ENCODE peak calls at places on chromosome 18, in seven cellular contexts. One of them, this sample, is unnamed. For H3K4me1, the result is how much of the 10 kb centered on the place peaks cover.

GRCh38 chr18:51185075-51185474 is 12.4 kb downstream of the MEX3C start:
- DNase-seq in psoas muscle: no peak
- DNase-seq in tibial artery: no peak
- DNase-seq in astrocyte: no peak
- DNase-seq in tibial nerve: no peak
- DNase-seq in Peyer's patch: no peak
- DNase-seq in H1: no peak
- DNase-seq in this sample: no peak

GRCh38 chr18:46402396-46402795 is 254.6 kb downstream of the LOXHD1 start:
- DNase-seq in psoas muscle: no peak
- DNase-seq in tibial artery: no peak
- DNase-seq in astrocyte: peak
- DNase-seq in tibial nerve: no peak
- DNase-seq in Peyer's patch: no peak
- DNase-seq in H1: no peak
- DNase-seq in this sample: no peak

GRCh38 chr18:50709215-50709614 is 110.6 kb downstream of the MRO start:
- DNase-seq in psoas muscle: no peak
- DNase-seq in tibial artery: no peak
- DNase-seq in astrocyte: no peak
- DNase-seq in tibial nerve: no peak
- DNase-seq in Peyer's patch: no peak
- DNase-seq in H1: no peak
- DNase-seq in this sample: no peak

GRCh38 chr18:26460449-26461091 is 87.8 kb downstream of the KCTD1 start:
- DNase-seq in psoas muscle: no peak
- DNase-seq in tibial artery: no peak
- DNase-seq in astrocyte: peak
- DNase-seq in tibial nerve: no peak
- DNase-seq in Peyer's patch: no peak
- DNase-seq in H1: no peak
- DNase-seq in this sample: no peak

GRCh38 chr18:9705183-9705864 is 2.8 kb upstream of the RAB31 start:
- DNase-seq in psoas muscle: no peak
- DNase-seq in tibial artery: no peak
- DNase-seq in astrocyte: peak
- DNase-seq in tibial nerve: no peak
- DNase-seq in Peyer's patch: no peak
- DNase-seq in H1: no peak
- DNase-seq in this sample: no peak

GRCh38 chr18:51044928-51045587 is 15.0 kb downstream of the SMAD4 start:
- DNase-seq in psoas muscle: no peak
- DNase-seq in tibial artery: no peak
- DNase-seq in astrocyte: peak
- DNase-seq in tibial nerve: no peak
- DNase-seq in Peyer's patch: no peak
- DNase-seq in H1: no peak
- DNase-seq in this sample: no peak

GRCh38 chr18:58336605-58337004 is 292.3 kb downstream of the ALPK2 start:
- DNase-seq in psoas muscle: no peak
- DNase-seq in tibial artery: no peak
- DNase-seq in astrocyte: peak
- DNase-seq in tibial nerve: no peak
- DNase-seq in Peyer's patch: no peak
- DNase-seq in H1: no peak
- DNase-seq in this sample: no peak

GRCh38 chr18:79454034-79454735 is 58.5 kb downstream of the NFATC1 start:
- DNase-seq in psoas muscle: no peak
- DNase-seq in tibial artery: no peak
- DNase-seq in astrocyte: peak
- DNase-seq in tibial nerve: peak
- DNase-seq in Peyer's patch: no peak
- DNase-seq in H1: no peak
- DNase-seq in this sample: no peak

GRCh38 chr18:57921708-57922107 is 118.6 kb upstream of the ATP8B1 start:
- DNase-seq in psoas muscle: no peak
- DNase-seq in tibial artery: no peak
- DNase-seq in astrocyte: no peak
- DNase-seq in tibial nerve: no peak
- DNase-seq in Peyer's patch: no peak
- DNase-seq in H1: no peak
- DNase-seq in this sample: no peak

GRCh38 chr18:58792086-58792485 is 72.6 kb upstream of the ZNF532 start:
- DNase-seq in psoas muscle: no peak
- DNase-seq in tibial artery: no peak
- DNase-seq in astrocyte: no peak
- DNase-seq in tibial nerve: no peak
- DNase-seq in Peyer's patch: no peak
- DNase-seq in H1: no peak
- DNase-seq in this sample: no peak

GRCh38 chr18:79979843-79980242 is 8.5 kb downstream of the TXNL4A start:
- DNase-seq in psoas muscle: no peak
- DNase-seq in tibial artery: no peak
- DNase-seq in astrocyte: no peak
- DNase-seq in tibial nerve: no peak
- DNase-seq in Peyer's patch: no peak
- DNase-seq in H1: no peak
- DNase-seq in this sample: no peak

GRCh38 chr18:74541703-74542555 is 7.6 kb downstream of the CNDP1 start:
- DNase-seq in psoas muscle: no peak
- DNase-seq in tibial artery: no peak
- DNase-seq in astrocyte: no peak
- DNase-seq in tibial nerve: no peak
- DNase-seq in Peyer's patch: peak
- DNase-seq in H1: no peak
- DNase-seq in this sample: no peak

GRCh38 chr18:33761363-33761762 is 183.3 kb downstream of the ASXL3 start:
- DNase-seq in psoas muscle: no peak
- DNase-seq in tibial artery: peak
- DNase-seq in astrocyte: no peak
- DNase-seq in tibial nerve: no peak
- DNase-seq in Peyer's patch: no peak
- DNase-seq in H1: no peak
- DNase-seq in this sample: peak

GRCh38 chr18:59448546-59448945 is 89.5 kb upstream of the LMAN1 start:
- DNase-seq in psoas muscle: no peak
- DNase-seq in tibial artery: no peak
- DNase-seq in astrocyte: no peak
- DNase-seq in tibial nerve: no peak
- DNase-seq in Peyer's patch: no peak
- DNase-seq in H1: no peak
- DNase-seq in this sample: no peak

GRCh38 chr18:23547806-23548205 is 38.5 kb downstream of the NPC1 start:
- DNase-seq in psoas muscle: no peak
- DNase-seq in tibial artery: no peak
- DNase-seq in astrocyte: no peak
- DNase-seq in tibial nerve: no peak
- DNase-seq in Peyer's patch: no peak
- DNase-seq in H1: no peak
- DNase-seq in this sample: no peak

GRCh38 chr18:63319383-63320040 is at the start of gene BCL2:
- DNase-seq in psoas muscle: no peak
- DNase-seq in tibial artery: peak
- DNase-seq in astrocyte: peak
- DNase-seq in tibial nerve: no peak
- DNase-seq in Peyer's patch: no peak
- DNase-seq in H1: peak
- DNase-seq in this sample: peak

GRCh38 chr18:25234363-25234639 is 117.7 kb downstream of the ZNF521 start:
- DNase-seq in psoas muscle: no peak
- DNase-seq in tibial artery: no peak
- DNase-seq in astrocyte: no peak
- DNase-seq in tibial nerve: no peak
- DNase-seq in Peyer's patch: no peak
- DNase-seq in H1: no peak
- DNase-seq in this sample: no peak

GRCh38 chr18:57898506-57899124 is 95.5 kb upstream of the ATP8B1 start:
- DNase-seq in psoas muscle: no peak
- DNase-seq in tibial artery: no peak
- DNase-seq in astrocyte: peak
- DNase-seq in tibial nerve: no peak
- DNase-seq in Peyer's patch: no peak
- DNase-seq in H1: no peak
- DNase-seq in this sample: no peak

GRCh38 chr18:42229211-42230210 is 274.5 kb downstream of the PIK3C3 start:
- DNase-seq in psoas muscle: no peak
- DNase-seq in tibial artery: no peak
- DNase-seq in astrocyte: no peak
- DNase-seq in tibial nerve: no peak
- DNase-seq in Peyer's patch: no peak
- DNase-seq in H1: no peak
- DNase-seq in this sample: no peak

GRCh38 chr18:56709463-56709862 is 58.3 kb downstream of the WDR7 start:
- DNase-seq in psoas muscle: no peak
- DNase-seq in tibial artery: no peak
- DNase-seq in astrocyte: peak
- DNase-seq in tibial nerve: no peak
- DNase-seq in Peyer's patch: no peak
- DNase-seq in H1: no peak
- DNase-seq in this sample: no peak

GRCh38 chr18:22224339-22224738 is 55.0 kb downstream of the GATA6 start:
- DNase-seq in psoas muscle: no peak
- DNase-seq in tibial artery: no peak
- DNase-seq in astrocyte: no peak
- DNase-seq in tibial nerve: no peak
- DNase-seq in Peyer's patch: no peak
- DNase-seq in H1: no peak
- DNase-seq in this sample: no peak

GRCh38 chr18:8771930-8772329 is 66.6 kb downstream of the MTCL1 start:
- DNase-seq in psoas muscle: no peak
- DNase-seq in tibial artery: peak
- DNase-seq in astrocyte: peak
- DNase-seq in tibial nerve: no peak
- DNase-seq in Peyer's patch: no peak
- DNase-seq in H1: no peak
- DNase-seq in this sample: peak

GRCh38 chr18:58396144-58396543 is 232.7 kb downstream of the ALPK2 start:
- DNase-seq in psoas muscle: no peak
- DNase-seq in tibial artery: no peak
- DNase-seq in astrocyte: no peak
- DNase-seq in tibial nerve: no peak
- DNase-seq in Peyer's patch: no peak
- DNase-seq in H1: no peak
- DNase-seq in this sample: no peak

GRCh38 chr18:48805826-48806535 is 144.8 kb downstream of the SMAD7 start:
- DNase-seq in psoas muscle: peak
- DNase-seq in tibial artery: peak
- DNase-seq in astrocyte: no peak
- DNase-seq in tibial nerve: no peak
- DNase-seq in Peyer's patch: no peak
- DNase-seq in H1: peak
- DNase-seq in this sample: peak

GRCh38 chr18:70627100-70627802 is 338.4 kb downstream of the SOCS6 start:
- DNase-seq in psoas muscle: no peak
- DNase-seq in tibial artery: no peak
- DNase-seq in astrocyte: no peak
- DNase-seq in tibial nerve: no peak
- DNase-seq in Peyer's patch: no peak
- DNase-seq in H1: no peak
- DNase-seq in this sample: no peak

GRCh38 chr18:24930974-24931373 is 421.0 kb downstream of the ZNF521 start:
- DNase-seq in psoas muscle: no peak
- DNase-seq in tibial artery: no peak
- DNase-seq in astrocyte: no peak
- DNase-seq in tibial nerve: no peak
- DNase-seq in Peyer's patch: no peak
- DNase-seq in H1: no peak
- DNase-seq in this sample: no peak

GRCh38 chr18:5894215-5894612 is 1.1 kb downstream of the TMEM200C start:
- DNase-seq in psoas muscle: no peak
- DNase-seq in tibial artery: no peak
- DNase-seq in astrocyte: no peak
- DNase-seq in tibial nerve: no peak
- DNase-seq in Peyer's patch: no peak
- DNase-seq in H1: no peak
- DNase-seq in this sample: no peak

GRCh38 chr18:60339018-60339417 is 33.6 kb downstream of the MC4R start:
- DNase-seq in psoas muscle: no peak
- DNase-seq in tibial artery: no peak
- DNase-seq in astrocyte: no peak
- DNase-seq in tibial nerve: no peak
- DNase-seq in Peyer's patch: no peak
- DNase-seq in H1: no peak
- DNase-seq in this sample: no peak

DNA sequence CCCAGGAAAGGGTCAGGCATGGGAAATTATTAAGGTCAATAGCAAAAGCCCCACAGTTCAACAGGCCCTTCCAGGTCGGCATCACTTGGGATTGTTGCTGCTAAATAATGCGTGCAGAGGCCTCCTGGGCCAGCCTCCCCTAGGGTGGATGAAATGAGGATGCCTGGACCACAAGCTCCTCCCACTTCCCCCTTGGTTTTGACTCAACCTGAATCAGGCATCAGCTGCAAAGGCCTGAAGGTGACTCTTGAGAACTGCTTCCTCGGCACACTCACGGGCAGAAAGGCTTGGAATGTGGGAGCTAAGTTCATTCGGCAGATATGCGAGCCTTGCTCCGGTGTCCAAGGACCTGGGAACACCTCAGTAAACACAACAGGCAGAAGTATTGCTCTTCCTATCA is 69.3 kb downstream of the MBP start:
- DNase-seq in psoas muscle: no peak
- DNase-seq in tibial artery: no peak
- DNase-seq in astrocyte: peak
- DNase-seq in tibial nerve: no peak
- DNase-seq in Peyer's patch: no peak
- DNase-seq in H1: no peak
- DNase-seq in this sample: no peak
- H3K4me3 ChIP-seq in psoas muscle: no peak
- H3K4me3 ChIP-seq in tibial artery: no peak
- H3K4me3 ChIP-seq in astrocyte: no peak
- H3K4me3 ChIP-seq in tibial nerve: no peak
- H3K4me3 ChIP-seq in Peyer's patch: no peak
- H3K4me3 ChIP-seq in H1: no peak
- H3K4me3 ChIP-seq in this sample: no peak

GRCh38 chr18:54223568-54224241 is 764 bp downstream of the MBD2 start:
- DNase-seq in psoas muscle: peak
- DNase-seq in tibial artery: peak
- DNase-seq in astrocyte: peak
- DNase-seq in tibial nerve: peak
- DNase-seq in Peyer's patch: peak
- DNase-seq in H1: peak
- DNase-seq in this sample: peak
- H3K4me1 ChIP-seq in psoas muscle: under half
- H3K4me1 ChIP-seq in tibial artery: under half
- H3K4me1 ChIP-seq in astrocyte: under half
- H3K4me1 ChIP-seq in tibial nerve: under half
- H3K4me1 ChIP-seq in Peyer's patch: under half
- H3K4me1 ChIP-seq in H1: under half
- H3K4me1 ChIP-seq in this sample: under half

GRCh38 chr18:44708451-44709083 is 27.9 kb downstream of the SETBP1 start:
- DNase-seq in psoas muscle: no peak
- DNase-seq in tibial artery: peak
- DNase-seq in astrocyte: peak
- DNase-seq in tibial nerve: no peak
- DNase-seq in Peyer's patch: no peak
- DNase-seq in H1: no peak
- DNase-seq in this sample: peak
- H3K4me3 ChIP-seq in psoas muscle: no peak
- H3K4me3 ChIP-seq in tibial artery: peak
- H3K4me3 ChIP-seq in astrocyte: no peak
- H3K4me3 ChIP-seq in tibial nerve: no peak
- H3K4me3 ChIP-seq in Peyer's patch: no peak
- H3K4me3 ChIP-seq in H1: no peak
- H3K4me3 ChIP-seq in this sample: no peak

GRCh38 chr18:3593381-3593903 is 143.5 kb downstream of the TGIF1 start:
- DNase-seq in psoas muscle: no peak
- DNase-seq in tibial artery: no peak
- DNase-seq in astrocyte: peak
- DNase-seq in tibial nerve: no peak
- DNase-seq in Peyer's patch: no peak
- DNase-seq in H1: no peak
- DNase-seq in this sample: peak
- H3K4me1 ChIP-seq in psoas muscle: under half
- H3K4me1 ChIP-seq in tibial artery: under half
- H3K4me1 ChIP-seq in astrocyte: under half
- H3K4me1 ChIP-seq in tibial nerve: under half
- H3K4me1 ChIP-seq in Peyer's patch: under half
- H3K4me1 ChIP-seq in H1: under half
- H3K4me1 ChIP-seq in this sample: under half

This sample was measured in testis.